ENCODE peak calls at places on chromosome 20, in seven cellular contexts. One of them, this sample, is unnamed.

GRCh38 chr20:39070484-39071231 is 108.5 kb downstream of the DHX35 start:
- DNase-seq in mesenchymal stem cell: no peak
- DNase-seq in IMR-90: peak; percentile 56
- DNase-seq in H1: no peak
- DNase-seq in H9: no peak
- DNase-seq in neuronal stem cell: no peak
- DNase-seq in mesendoderm: no peak
- DNase-seq in this sample: no peak

GRCh38 chr20:821083-822065 is 12.1 kb upstream of the FAM110A start:
- DNase-seq in mesendoderm: no peak
- DNase-seq in neuronal stem cell: no peak
- DNase-seq in mesenchymal stem cell: no peak
- DNase-seq in H9: no peak
- DNase-seq in H1: no peak
- DNase-seq in IMR-90: no peak
- DNase-seq in this sample: no peak

GRCh38 chr20:57866250-57867106 is 156.7 kb upstream of the PMEPA1 start:
- DNase-seq in mesenchymal stem cell: no peak
- DNase-seq in H1: no peak
- DNase-seq in IMR-90: no peak
- DNase-seq in H9: no peak
- DNase-seq in neuronal stem cell: no peak
- DNase-seq in mesendoderm: peak; percentile 36
- DNase-seq in this sample: no peak

GRCh38 chr20:32444474-32445220 is 86.5 kb downstream of the ASXL1 start:
- DNase-seq in neuronal stem cell: no peak
- DNase-seq in H1: no peak
- DNase-seq in mesenchymal stem cell: no peak
- DNase-seq in H9: peak; percentile 20
- DNase-seq in mesendoderm: no peak
- DNase-seq in IMR-90: no peak
- DNase-seq in this sample: no peak

GRCh38 chr20:64140421-64140820 is 23.8 kb upstream of the MYT1 start:
- DNase-seq in H1: no peak
- DNase-seq in H9: no peak
- DNase-seq in IMR-90: no peak
- DNase-seq in mesenchymal stem cell: no peak
- DNase-seq in mesendoderm: no peak
- DNase-seq in neuronal stem cell: no peak
- DNase-seq in this sample: no peak

GRCh38 chr20:59891581-59891980 is 41.9 kb downstream of the SYCP2 start:
- DNase-seq in neuronal stem cell: no peak
- DNase-seq in mesendoderm: no peak
- DNase-seq in mesenchymal stem cell: no peak
- DNase-seq in H1: no peak
- DNase-seq in IMR-90: no peak
- DNase-seq in H9: no peak
- DNase-seq in this sample: no peak

GRCh38 chr20:31909253-31910070 is 39.0 kb downstream of the TTLL9 start:
- DNase-seq in IMR-90: no peak
- DNase-seq in H1: no peak
- DNase-seq in H9: no peak
- DNase-seq in neuronal stem cell: no peak
- DNase-seq in mesendoderm: no peak
- DNase-seq in mesenchymal stem cell: no peak
- DNase-seq in this sample: no peak

GRCh38 chr20:62830821-62831220 is 14.0 kb downstream of the COL9A3 start:
- DNase-seq in mesendoderm: no peak
- DNase-seq in H9: no peak
- DNase-seq in neuronal stem cell: no peak
- DNase-seq in H1: no peak
- DNase-seq in mesenchymal stem cell: no peak
- DNase-seq in IMR-90: no peak
- DNase-seq in this sample: no peak

GRCh38 chr20:59945175-59945574 is 5.0 kb downstream of the FAM217B start:
- DNase-seq in mesendoderm: no peak
- DNase-seq in mesenchymal stem cell: no peak
- DNase-seq in H1: no peak
- DNase-seq in neuronal stem cell: no peak
- DNase-seq in H9: no peak
- DNase-seq in IMR-90: no peak
- DNase-seq in this sample: no peak

GRCh38 chr20:51647674-51648570 is 105.4 kb upstream of the NFATC2 start:
- DNase-seq in H9: no peak
- DNase-seq in mesenchymal stem cell: no peak
- DNase-seq in IMR-90: no peak
- DNase-seq in neuronal stem cell: no peak
- DNase-seq in H1: no peak
- DNase-seq in mesendoderm: no peak
- DNase-seq in this sample: no peak

GRCh38 chr20:58017237-58017969 is 211.1 kb downstream of the ANKRD60 start:
- DNase-seq in H9: peak; percentile 19
- DNase-seq in IMR-90: peak; percentile 1
- DNase-seq in H1: no peak
- DNase-seq in mesenchymal stem cell: no peak
- DNase-seq in neuronal stem cell: no peak
- DNase-seq in mesendoderm: no peak
- DNase-seq in this sample: peak; percentile 90

GRCh38 chr20:63536241-63536977 is 767 bp downstream of the PTK6 start:
- DNase-seq in mesenchymal stem cell: peak; percentile 50
- DNase-seq in neuronal stem cell: peak; percentile 31
- DNase-seq in mesendoderm: no peak
- DNase-seq in H9: no peak
- DNase-seq in H1: no peak
- DNase-seq in IMR-90: peak; percentile 29
- DNase-seq in this sample: no peak

GRCh38 chr20:2986466-2986865 is 57.0 kb upstream of the GNRH2 start:
- DNase-seq in IMR-90: peak; percentile 33
- DNase-seq in H1: no peak
- DNase-seq in H9: no peak
- DNase-seq in neuronal stem cell: no peak
- DNase-seq in mesendoderm: no peak
- DNase-seq in mesenchymal stem cell: peak; percentile 26
- DNase-seq in this sample: no peak

GRCh38 chr20:31860431-31861345 is 9.6 kb downstream of the DUSP15 start:
- DNase-seq in IMR-90: no peak
- DNase-seq in mesenchymal stem cell: no peak
- DNase-seq in H1: no peak
- DNase-seq in mesendoderm: peak; percentile 72
- DNase-seq in neuronal stem cell: peak; percentile 59
- DNase-seq in H9: peak; percentile 75
- DNase-seq in this sample: peak; percentile 86

GRCh38 chr20:674936-675452 is 608 bp downstream of the SCRT2 start:
- DNase-seq in mesenchymal stem cell: no peak
- DNase-seq in neuronal stem cell: no peak
- DNase-seq in mesendoderm: no peak
- DNase-seq in H1: no peak
- DNase-seq in IMR-90: no peak
- DNase-seq in H9: no peak
- DNase-seq in this sample: no peak

GRCh38 chr20:38304845-38305447 is 990 bp downstream of the BPI start:
- DNase-seq in mesendoderm: peak; percentile 53
- DNase-seq in H1: peak; percentile 10
- DNase-seq in neuronal stem cell: no peak
- DNase-seq in mesenchymal stem cell: peak; percentile 39
- DNase-seq in H9: peak; percentile 71
- DNase-seq in IMR-90: peak; percentile 38
- DNase-seq in this sample: peak; percentile 13

GRCh38 chr20:62558779-62559178 is 83.0 kb upstream of the GATA5 start:
- DNase-seq in H9: no peak
- DNase-seq in mesenchymal stem cell: no peak
- DNase-seq in IMR-90: no peak
- DNase-seq in mesendoderm: no peak
- DNase-seq in neuronal stem cell: no peak
- DNase-seq in H1: no peak
- DNase-seq in this sample: no peak

GRCh38 chr20:38805958-38806854 is 709 bp downstream of the PPP1R16B start:
- DNase-seq in H9: no peak
- DNase-seq in mesendoderm: peak; percentile 45
- DNase-seq in H1: no peak
- DNase-seq in neuronal stem cell: no peak
- DNase-seq in IMR-90: no peak
- DNase-seq in mesenchymal stem cell: no peak
- DNase-seq in this sample: no peak

GRCh38 chr20:34022154-34022842 is 28.6 kb downstream of the RALY start:
- DNase-seq in H9: no peak
- DNase-seq in mesenchymal stem cell: peak; percentile 33
- DNase-seq in IMR-90: no peak
- DNase-seq in neuronal stem cell: no peak
- DNase-seq in mesendoderm: peak; percentile 63
- DNase-seq in H1: no peak
- DNase-seq in this sample: peak; percentile 15

GRCh38 chr20:62087227-62087626 is 21.5 kb upstream of the TAF4 start:
- DNase-seq in mesenchymal stem cell: peak; percentile 18
- DNase-seq in neuronal stem cell: no peak
- DNase-seq in H1: no peak
- DNase-seq in IMR-90: no peak
- DNase-seq in mesendoderm: no peak
- DNase-seq in H9: no peak
- DNase-seq in this sample: no peak

GRCh38 chr20:57693002-57693582 is 16.7 kb downstream of the PMEPA1 start:
- DNase-seq in H1: no peak
- DNase-seq in mesendoderm: peak; percentile 92
- DNase-seq in H9: peak; percentile 52
- DNase-seq in mesenchymal stem cell: no peak
- DNase-seq in neuronal stem cell: no peak
- DNase-seq in IMR-90: no peak
- DNase-seq in this sample: peak; percentile 97

GRCh38 chr20:32709528-32710121 is 33.6 kb downstream of the COMMD7 start:
- DNase-seq in neuronal stem cell: no peak
- DNase-seq in mesendoderm: no peak
- DNase-seq in mesenchymal stem cell: peak; percentile 49
- DNase-seq in H9: no peak
- DNase-seq in IMR-90: peak; percentile 17
- DNase-seq in H1: no peak
- DNase-seq in this sample: no peak

GRCh38 chr20:46219920-46220319 is 88.4 kb downstream of the CDH22 start:
- DNase-seq in mesenchymal stem cell: no peak
- DNase-seq in IMR-90: no peak
- DNase-seq in H9: no peak
- DNase-seq in H1: no peak
- DNase-seq in neuronal stem cell: no peak
- DNase-seq in mesendoderm: no peak
- DNase-seq in this sample: no peak
- H3K4me1 ChIP-seq in mesenchymal stem cell: peaks cover 10% of the 10 kb centered on the region
- H3K4me1 ChIP-seq in IMR-90: no peaks in the 10 kb centered on the region
- H3K4me1 ChIP-seq in H9: no peaks in the 10 kb centered on the region
- H3K4me1 ChIP-seq in H1: peaks cover 29% of the 10 kb centered on the region
- H3K4me1 ChIP-seq in neuronal stem cell: peaks cover 44% of the 10 kb centered on the region
- H3K4me1 ChIP-seq in mesendoderm: peaks cover 29% of the 10 kb centered on the region
- H3K4me1 ChIP-seq in this sample: peaks cover 7% of the 10 kb centered on the region

DNA sequence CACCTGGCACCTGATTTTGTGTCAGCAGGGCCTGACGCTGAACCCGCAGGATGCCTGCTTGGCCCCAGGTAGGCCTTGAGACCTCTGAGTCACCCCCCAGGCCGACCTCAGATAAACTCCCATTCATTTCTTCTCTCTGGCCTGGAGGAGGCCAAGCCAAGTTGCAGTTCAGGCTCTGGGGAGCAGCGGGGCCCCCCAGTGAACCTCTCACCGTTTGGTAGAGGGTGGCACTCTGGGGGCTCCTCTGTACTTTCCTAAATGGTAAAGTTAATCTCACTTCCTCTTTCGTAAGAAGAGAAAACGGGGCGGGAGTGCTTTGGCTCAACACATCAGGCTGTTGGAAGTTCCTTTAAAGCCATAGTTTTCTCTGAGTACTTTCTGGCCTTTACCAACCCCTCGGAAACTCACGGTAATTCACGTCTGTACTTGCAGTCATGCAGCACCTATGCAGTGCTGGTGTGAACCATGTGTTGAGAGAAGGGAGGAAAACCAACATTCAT is 2.8 kb downstream of the SIRPA start:
- DNase-seq in neuronal stem cell: no peak
- DNase-seq in IMR-90: no peak
- DNase-seq in H9: no peak
- DNase-seq in mesenchymal stem cell: peak; percentile 19
- DNase-seq in H1: no peak
- DNase-seq in mesendoderm: no peak
- DNase-seq in this sample: no peak
- H3K4me2 ChIP-seq in neuronal stem cell: no peak overlapping the region
- H3K4me2 ChIP-seq in IMR-90: no peak overlapping the region
- H3K4me2 ChIP-seq in H9: no peak overlapping the region
- H3K4me2 ChIP-seq in mesenchymal stem cell: peak overlapping the region; percentile 9
- H3K4me2 ChIP-seq in H1: no peak overlapping the region
- H3K4me2 ChIP-seq in mesendoderm: no peak overlapping the region
- H3K4me2 ChIP-seq in this sample: no peak overlapping the region

GRCh38 chr20:25203089-25203488 is 7.6 kb downstream of the ENTPD6 start:
- DNase-seq in mesendoderm: no peak
- DNase-seq in H9: no peak
- DNase-seq in neuronal stem cell: no peak
- DNase-seq in H1: no peak
- DNase-seq in mesenchymal stem cell: no peak
- DNase-seq in IMR-90: no peak
- DNase-seq in this sample: no peak

GRCh38 chr20:25206063-25206403 is 10.5 kb downstream of the ENTPD6 start:
- DNase-seq in H1: no peak
- DNase-seq in neuronal stem cell: no peak
- DNase-seq in H9: no peak
- DNase-seq in IMR-90: no peak
- DNase-seq in mesendoderm: no peak
- DNase-seq in mesenchymal stem cell: no peak
- DNase-seq in this sample: no peak

GRCh38 chr20:25205277-25206062 is 10.0 kb downstream of the ENTPD6 start:
- DNase-seq in IMR-90: no peak
- DNase-seq in H1: no peak
- DNase-seq in H9: no peak
- DNase-seq in mesenchymal stem cell: no peak
- DNase-seq in mesendoderm: no peak
- DNase-seq in neuronal stem cell: no peak
- DNase-seq in this sample: peak; percentile 28

GRCh38 chr20:25203891-25204320 is 8.4 kb downstream of the ENTPD6 start:
- DNase-seq in neuronal stem cell: no peak
- DNase-seq in IMR-90: no peak
- DNase-seq in H1: no peak
- DNase-seq in H9: no peak
- DNase-seq in mesenchymal stem cell: no peak
- DNase-seq in mesendoderm: no peak
- DNase-seq in this sample: no peak

GRCh38 chr20:25204550-25205276 is 9.2 kb downstream of the ENTPD6 start:
- DNase-seq in H1: no peak
- DNase-seq in IMR-90: no peak
- DNase-seq in mesenchymal stem cell: no peak
- DNase-seq in H9: no peak
- DNase-seq in neuronal stem cell: no peak
- DNase-seq in mesendoderm: no peak
- DNase-seq in this sample: no peak
- H3K18ac ChIP-seq in H1: no peak overlapping the region
- H3K18ac ChIP-seq in IMR-90: no peak overlapping the region
- H3K18ac ChIP-seq in mesenchymal stem cell: no peak overlapping the region
- H3K18ac ChIP-seq in H9: no peak overlapping the region
- H3K18ac ChIP-seq in neuronal stem cell: peak overlapping the region; percentile 20
- H3K18ac ChIP-seq in mesendoderm: no peak overlapping the region
- H3K18ac ChIP-seq in this sample: no peak overlapping the region

DNA sequence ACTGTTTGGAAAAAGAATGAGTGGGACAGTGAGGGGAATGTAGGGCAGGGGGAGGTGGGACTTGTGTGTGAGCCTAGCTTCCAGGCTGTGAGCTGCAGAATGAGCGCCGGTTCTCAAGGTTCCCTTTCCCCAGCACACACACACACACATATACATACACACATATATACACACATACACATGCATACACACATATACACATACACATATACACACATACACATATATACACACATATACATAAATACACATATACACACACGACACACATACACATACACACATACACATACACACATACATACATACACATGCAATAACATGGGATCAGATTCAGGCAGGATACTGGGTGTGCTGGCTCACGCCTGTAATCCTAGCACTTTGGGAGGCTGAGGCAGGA is 66.5 kb downstream of the CNBD2 start:
- DNase-seq in IMR-90: no peak
- DNase-seq in neuronal stem cell: no peak
- DNase-seq in H9: no peak
- DNase-seq in mesendoderm: no peak
- DNase-seq in mesenchymal stem cell: no peak
- DNase-seq in H1: no peak
- DNase-seq in this sample: no peak
- H3K4me1 ChIP-seq in IMR-90: peaks cover 2% of the 10 kb centered on the region
- H3K4me1 ChIP-seq in neuronal stem cell: peaks cover 2% of the 10 kb centered on the region
- H3K4me1 ChIP-seq in H9: no peaks in the 10 kb centered on the region
- H3K4me1 ChIP-seq in mesendoderm: no peaks in the 10 kb centered on the region
- H3K4me1 ChIP-seq in mesenchymal stem cell: peaks cover 10% of the 10 kb centered on the region
- H3K4me1 ChIP-seq in H1: no peaks in the 10 kb centered on the region
- H3K4me1 ChIP-seq in this sample: no peaks in the 10 kb centered on the region

This sample was measured in trophoblast cell.